ENCODE peak calls at places on chromosomes 2 and 18, in four cellular contexts. P, M, E and L are unnamed samples.

GRCh38 chr2:132824716-132825115 is 154.7 kb upstream of the LYPD1 start:
- DNase-seq in M (no peak), P (no peak), E (no peak), L (no peak)

GRCh38 chr2:112821682-112822081 is 14.9 kb downstream of the IL1B start:
- DNase-seq in M (no peak), E (no peak), P (no peak), L (no peak)

GRCh38 chr2:41869542-41870256 is 178.1 kb upstream of the PKDCC start:
- DNase-seq in P (peak; percentile 13), M (peak; percentile 83), E (peak; percentile 89), L (peak; percentile 75)

GRCh38 chr2:111100765-111101162 is 19.9 kb upstream of the BCL2L11 start:
- DNase-seq in M (no peak), E (no peak), P (peak; percentile 49), L (no peak)

GRCh38 chr2:200619275-200619674 is 33.5 kb downstream of the AOX1 start:
- DNase-seq in P (no peak), M (no peak), E (no peak), L (peak; percentile 23)

GRCh38 chr2:134220525-134220924 is 33.3 kb upstream of the MGAT5 start:
- DNase-seq in M (no peak), E (no peak), P (no peak), L (no peak)

GRCh38 chr2:201572822-201573493 is 70.3 kb downstream of the TMEM237 start:
- DNase-seq in P (no peak), E (no peak), M (no peak), L (no peak)

GRCh38 chr18:77651441-77651840 is 401.8 kb downstream of the GALR1 start:
- DNase-seq in E (no peak), M (no peak), P (no peak), L (no peak)